ENCODE peak calls at places on chromosomes 13 and 19, in seven cellular contexts. Y is AG04450; M is progenitor cell of endocrine pancreas; T is ovary; G is stimulated activated CD8-positive, alpha-beta memory T cell treated with anti-CD3 and anti-CD28 coated beads, Interleukin-7, amount 100 ng/mL, for 1 hour; I is NCI-H82; H is brain microvascular endothelial cell. S is an unnamed sample.
A peak's percentile ranks its signal among the peaks of the same experiment; 100 is the strongest.

GRCh38 chr19:55452381-55453325 is 8.8 kb downstream of the ISOC2 start:
- DNase-seq in Y (peak; percentile 27), M (peak; percentile 45), T (peak; percentile 85), G (no peak), I (peak; percentile 97), H (peak; percentile 75), S (peak; percentile 96)

GRCh38 chr19:49686503-49687088 is 2.8 kb upstream of the ADM5 start:
- DNase-seq in Y (no peak), M (no peak), T (no peak), G (no peak), I (no peak), H (no peak), S (no peak)

GRCh38 chr13:77980592-77980991 is 62.0 kb upstream of the EDNRB start:
- DNase-seq in Y (peak; percentile 42), M (no peak), T (no peak), G (no peak), I (no peak), H (peak; percentile 70), S (no peak)

GRCh38 chr13:44972956-44973581 is 16.2 kb downstream of the NUFIP1 start:
- DNase-seq in Y (no peak), M (no peak), T (no peak), G (no peak), I (peak; percentile 62), H (no peak), S (no peak)

GRCh38 chr19:55369651-55370304 is 485 bp downstream of the IL11 start:
- DNase-seq in Y (peak; percentile 42), M (no peak), T (no peak), G (no peak), I (peak; percentile 82), H (peak; percentile 74), S (peak; percentile 93)

GRCh38 chr13:77919351-77920294 is 992 bp upstream of the EDNRB start:
- DNase-seq in Y (no peak), M (no peak), T (peak; percentile 46), G (no peak), I (peak; percentile 55), H (peak; percentile 14), S (no peak)

GRCh38 chr19:35000647-35001501 is 751 bp downstream of the GRAMD1A start:
- DNase-seq in Y (no peak), M (no peak), T (peak; percentile 51), G (no peak), I (peak; percentile 67), H (peak; percentile 31), S (no peak)

GRCh38 chr13:102484329-102484728 is 82.5 kb upstream of the FGF14 start:
- DNase-seq in Y (no peak), M (no peak), T (no peak), G (no peak), I (peak; percentile 55), H (peak; percentile 1), S (no peak)

GRCh38 chr13:54373211-54373610 is 1344.6 kb downstream of the OLFM4 start:
- DNase-seq in Y (no peak), M (no peak), T (no peak), G (no peak), I (no peak), H (no peak), S (no peak)

GRCh38 chr13:23087884-23088283 is 92.9 kb upstream of the SGCG start:
- DNase-seq in Y (no peak), M (no peak), T (no peak), G (no peak), I (peak; percentile 67), H (peak; percentile 4), S (no peak)

GRCh38 chr19:53865918-53866696 is 1.6 kb upstream of the MYADM start:
- DNase-seq in Y (no peak), M (no peak), T (peak; percentile 74), G (peak; percentile 37), I (peak; percentile 17), H (no peak), S (no peak)

GRCh38 chr19:45424191-45425058 is 708 bp upstream of the ERCC1 start:
- DNase-seq in Y (peak; percentile 83), M (no peak), T (peak; percentile 70), G (no peak), I (peak; percentile 74), H (peak; percentile 91), S (no peak)

GRCh38 chr19:46413262-46414031 is at the start of gene CCDC8:
- DNase-seq in Y (peak; percentile 87), M (peak; percentile 85), T (peak; percentile 97), G (no peak), I (peak; percentile 91), H (peak; percentile 81), S (no peak)

GRCh38 chr13:102814025-102814607 is 15.2 kb downstream of the BIVM start:
- DNase-seq in Y (no peak), M (no peak), T (no peak), G (no peak), I (no peak), H (no peak), S (no peak)

GRCh38 chr19:36707134-36707533 is 19.7 kb downstream of the ZNF567 start:
- DNase-seq in Y (no peak), M (no peak), T (no peak), G (no peak), I (no peak), H (no peak), S (no peak)

GRCh38 chr13:45316210-45316799 is 24.7 kb downstream of the TPT1 start:
- DNase-seq in Y (no peak), M (no peak), T (no peak), G (no peak), I (no peak), H (no peak), S (no peak)

GRCh38 chr19:34348899-34349487 is 16.0 kb upstream of the GPI start:
- DNase-seq in Y (no peak), M (no peak), T (no peak), G (no peak), I (no peak), H (no peak), S (no peak)

GRCh38 chr13:45107539-45107938 is 12.8 kb upstream of the GTF2F2 start:
- DNase-seq in Y (no peak), M (no peak), T (no peak), G (no peak), I (no peak), H (no peak), S (no peak)

GRCh38 chr13:113613789-113614379 is 29.3 kb downstream of the TFDP1 start:
- DNase-seq in Y (no peak), M (no peak), T (no peak), G (no peak), I (no peak), H (no peak), S (no peak)

GRCh38 chr19:8578642-8579265 is 1.5 kb upstream of the MYO1F start:
- DNase-seq in Y (no peak), M (peak; percentile 65), T (peak; percentile 82), G (peak; percentile 62), I (peak; percentile 80), H (peak; percentile 63), S (peak; percentile 51)

GRCh38 chr19:9936151-9937000 is at the start of gene OLFM2:
- DNase-seq in Y (no peak), M (peak; percentile 58), T (peak; percentile 31), G (no peak), I (peak; percentile 47), H (no peak), S (peak; percentile 89)

GRCh38 chr13:19117913-19118739 is 63.5 kb downstream of the TUBA3C start:
- DNase-seq in Y (no peak), M (no peak), T (no peak), G (no peak), I (peak; percentile 16), H (no peak), S (no peak)

S was measured in D721Med.